ENCODE peak calls at places on chromosomes 5 and 9, in four cellular contexts. Y is HepG2, S is K562, M is A549. P is an unnamed sample.

GRCh38 chr9:130772185-130772584 is 62.9 kb upstream of the ABL1 start:
- DNase-seq in Y (no peak), S (no peak), M (no peak), P (no peak)

GRCh38 chr5:72077390-72077789 is 29.9 kb upstream of the MAP1B start:
- DNase-seq in Y (no peak), M (no peak), S (no peak), P (no peak)

GRCh38 chr5:178206166-178207101 is 2.1 kb downstream of the HNRNPAB start:
- DNase-seq in M (no peak), Y (no peak), S (no peak), P (peak)

GRCh38 chr9:10855847-10856246 is 243.0 kb upstream of the PTPRD start:
- DNase-seq in Y (no peak), M (peak), S (no peak), P (no peak)

GRCh38 chr9:35659340-35659739 is 1.2 kb downstream of the CCDC107 start:
- DNase-seq in M (no peak), Y (no peak), S (no peak), P (no peak)

GRCh38 chr5:108681079-108681921 is 66.4 kb upstream of the FER start:
- DNase-seq in S (peak), Y (peak), M (peak), P (no peak)

GRCh38 chr5:43121565-43122484 is 1.1 kb downstream of the ZNF131 start:
- DNase-seq in M (peak), Y (peak), S (peak), P (no peak)

GRCh38 chr9:71683598-71684235 is 84.6 kb downstream of the CEMIP2 start:
- DNase-seq in Y (no peak), M (no peak), S (no peak), P (peak)

GRCh38 chr5:156460496-156460895 is 133.5 kb downstream of the SGCD start:
- DNase-seq in S (no peak), Y (no peak), M (no peak), P (no peak)

GRCh38 chr5:89280103-89281037 is 397.4 kb upstream of the MEF2C start:
- DNase-seq in Y (no peak), M (no peak), S (no peak), P (no peak)

GRCh38 chr5:80343067-80343466 is 23.3 kb downstream of the SPZ1 start:
- DNase-seq in S (no peak), M (no peak), Y (no peak), P (no peak)

GRCh38 chr5:52840286-52841050 is 52.8 kb downstream of the ITGA1 start:
- DNase-seq in M (no peak), Y (no peak), S (no peak), P (no peak)

GRCh38 chr5:172871561-172871960 is 37.5 kb downstream of the ERGIC1 start:
- DNase-seq in Y (no peak), M (no peak), S (no peak), P (no peak)

GRCh38 chr9:131474711-131475110 is 28.0 kb upstream of the POMT1 start:
- DNase-seq in S (no peak), Y (no peak), M (no peak), P (no peak)

GRCh38 chr5:96259211-96259772 is 173.8 kb downstream of the PCSK1 start:
- DNase-seq in Y (peak), M (peak), S (peak), P (no peak)

GRCh38 chr5:28344803-28345433 is 1306.5 kb upstream of the CDH9 start:
- DNase-seq in S (peak), Y (peak), M (peak), P (no peak)

GRCh38 chr5:154243736-154244135 is 53.2 kb downstream of the GALNT10 start:
- DNase-seq in S (no peak), Y (no peak), M (no peak), P (no peak)

GRCh38 chr5:76736679-76737078 is 20.8 kb downstream of the F2R start:
- DNase-seq in M (no peak), S (no peak), Y (no peak), P (no peak)
- TF ChIP-seq MAX in M (no peak), S (no peak), Y (no peak), P (no peak)

DNA sequence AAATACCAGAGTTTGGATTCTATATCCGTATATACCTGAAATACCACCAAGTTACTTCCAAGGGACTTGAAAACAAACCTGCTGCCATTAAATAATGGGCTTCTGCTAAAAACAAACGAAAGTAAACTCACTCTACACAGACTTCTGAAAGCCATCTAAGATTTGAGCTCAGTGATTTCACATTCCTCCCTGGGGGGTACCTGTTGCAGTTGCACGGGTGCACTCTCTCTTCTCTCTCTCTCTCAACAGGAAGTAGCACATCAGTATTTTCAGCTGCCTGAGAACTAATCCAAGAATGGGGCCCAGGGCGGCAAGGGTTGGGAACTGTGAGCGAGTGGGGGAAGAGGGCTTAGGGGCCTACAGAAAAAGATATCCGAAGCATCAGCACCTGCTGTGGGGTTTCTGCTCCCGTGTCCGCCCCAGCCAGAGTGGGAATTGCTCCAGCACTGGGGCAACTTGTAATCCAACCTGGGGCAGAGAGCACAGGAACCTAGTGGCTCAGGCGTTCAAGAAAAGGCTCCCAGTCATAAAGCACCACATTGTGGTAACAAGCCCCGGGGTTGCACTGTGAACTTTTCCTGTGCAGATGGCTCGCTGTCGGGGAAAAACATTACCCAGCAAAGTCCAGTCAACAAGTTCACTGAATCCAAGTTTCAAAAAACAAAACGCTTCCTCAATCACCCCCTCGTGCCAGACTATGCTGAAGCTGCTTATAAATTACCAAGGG is 99.8 kb downstream of the EFNA5 start:
- DNase-seq in S (no peak), Y (peak), M (peak), P (peak)
- TF ChIP-seq JUN in S (no peak), Y (no peak), M (no peak), P (no peak)

GRCh38 chr9:77800924-77801551 is 152.9 kb upstream of the GNA14 start:
- DNase-seq in Y (no peak), M (no peak), S (no peak), P (no peak)
- TF ChIP-seq MAX in Y (no peak), M (no peak), S (no peak), P (no peak)

GRCh38 chr9:73023025-73023541 is 70.2 kb upstream of the ALDH1A1 start:
- DNase-seq in M (peak), Y (peak), S (peak), P (peak)
- TF ChIP-seq JUN in M (peak), Y (no peak), S (no peak), P (no peak)

GRCh38 chr9:110192531-110193326 is 15.2 kb downstream of the C9orf152 start:
- DNase-seq in M (peak), S (no peak), Y (no peak), P (no peak)
- TF ChIP-seq MAX in M (no peak), S (no peak), Y (no peak), P (no peak)

GRCh38 chr9:33924978-33925797 is 108.2 kb downstream of the UBE2R2 start:
- DNase-seq in Y (peak), S (peak), M (peak), P (peak)

GRCh38 chr9:33923079-33923478 is 106.1 kb downstream of the UBE2R2 start:
- DNase-seq in S (no peak), Y (no peak), M (no peak), P (no peak)

GRCh38 chr9:33919276-33919897 is 102.4 kb downstream of the UBE2R2 start:
- DNase-seq in Y (no peak), S (no peak), M (no peak), P (no peak)

GRCh38 chr9:33923998-33924701 is 107.2 kb downstream of the UBE2R2 start:
- DNase-seq in S (no peak), Y (no peak), M (no peak), P (no peak)

GRCh38 chr9:33921967-33922895 is 105.3 kb downstream of the UBE2R2 start:
- DNase-seq in Y (peak), M (peak), S (peak), P (peak)
- TF ChIP-seq JUN in Y (no peak), M (no peak), S (no peak), P (no peak)

GRCh38 chr5:150488519-150489357 is 19.2 kb upstream of the NDST1 start:
- DNase-seq in S (peak), Y (no peak), M (no peak), P (no peak)
- TF ChIP-seq MAX in S (peak), Y (no peak), M (no peak), P (no peak)